ENCODE peak calls at places on chromosomes 2 and 18, in six cellular contexts. U is HAP-1; O is HCT116; K is SJSA1; I is lower lobe of right lung; F is CD8-positive, alpha-beta memory T cell. N is an unnamed sample.

GRCh38 chr2:62774555-62775366 is 69.2 kb downstream of the EHBP1 start:
- DNase-seq in I (no peak), F (peak; percentile 30), U (peak; percentile 69), K (peak; percentile 48), O (peak; percentile 49), N (peak; percentile 33)

GRCh38 chr18:65753520-65753919 is 2.7 kb downstream of the CDH7 start:
- DNase-seq in U (peak; percentile 77), I (no peak), K (no peak), F (no peak), O (no peak), N (no peak)

GRCh38 chr18:58046794-58047555 is 2.9 kb downstream of the NEDD4L start:
- DNase-seq in U (no peak), K (no peak), I (no peak), O (no peak), F (no peak), N (no peak)

GRCh38 chr2:79547568-79547967 is 34.7 kb downstream of the CTNNA2 start:
- DNase-seq in O (no peak), F (no peak), U (no peak), I (no peak), K (no peak), N (no peak)

GRCh38 chr2:200850512-200851256 is 13.8 kb downstream of the CLK1 start:
- DNase-seq in O (no peak), K (no peak), F (no peak), I (no peak), U (no peak), N (no peak)

GRCh38 chr2:230893881-230894781 is 29.4 kb downstream of the ITM2C start:
- DNase-seq in I (no peak), K (peak; percentile 25), U (no peak), F (peak; percentile 18), O (no peak), N (no peak)

GRCh38 chr2:171271380-171271779 is 110.7 kb upstream of the TLK1 start:
- DNase-seq in U (no peak), I (no peak), F (no peak), K (peak; percentile 13), O (no peak), N (no peak)

GRCh38 chr2:229346801-229347540 is 75.9 kb upstream of the PID1 start:
- DNase-seq in K (no peak), I (no peak), F (no peak), U (no peak), O (no peak), N (no peak)

GRCh38 chr18:33201509-33201926 is 239.0 kb downstream of the CCDC178 start:
- DNase-seq in K (peak; percentile 15), U (peak; percentile 41), I (no peak), F (no peak), O (no peak), N (no peak)

GRCh38 chr2:111244864-111245263 is 124.2 kb downstream of the BCL2L11 start:
- DNase-seq in I (no peak), K (no peak), U (no peak), O (no peak), F (no peak), N (no peak)

GRCh38 chr2:201130524-201131186 is 14.7 kb downstream of the CFLAR start:
- DNase-seq in F (peak; percentile 49), O (no peak), I (no peak), U (no peak), K (peak; percentile 86), N (peak; percentile 50)

GRCh38 chr2:12326449-12327190 is 390.1 kb upstream of the TRIB2 start:
- DNase-seq in F (no peak), O (no peak), I (no peak), K (no peak), U (no peak), N (no peak)

GRCh38 chr2:45668509-45668908 is 17.0 kb downstream of the PRKCE start:
- DNase-seq in K (no peak), I (no peak), F (no peak), O (no peak), U (no peak), N (no peak)

GRCh38 chr2:152335851-152336102 is 803 bp downstream of the FMNL2 start:
- DNase-seq in K (no peak), O (no peak), F (no peak), I (peak; percentile 48), U (no peak), N (no peak)

GRCh38 chr18:62759704-62760402 is 44.5 kb downstream of the PHLPP1 start:
- DNase-seq in K (no peak), I (no peak), F (no peak), U (no peak), O (no peak), N (peak; percentile 54)

GRCh38 chr2:36413218-36413617 is 57.6 kb downstream of the CRIM1 start:
- DNase-seq in U (no peak), O (no peak), K (peak; percentile 62), F (no peak), I (no peak), N (no peak)

GRCh38 chr2:63983986-63984605 is 35.1 kb downstream of the VPS54 start:
- DNase-seq in I (no peak), U (no peak), O (no peak), F (no peak), K (no peak), N (no peak)

GRCh38 chr2:88067598-88067997 is at the start of gene SMYD1:
- DNase-seq in I (no peak), K (no peak), O (no peak), F (no peak), U (no peak), N (no peak)

GRCh38 chr2:175676813-175677212 is 325.3 kb downstream of the LNPK start:
- DNase-seq in U (no peak), F (no peak), O (no peak), I (no peak), K (no peak), N (no peak)

GRCh38 chr2:25335204-25335603 is 6.5 kb downstream of the DNMT3A start:
- DNase-seq in K (no peak), I (no peak), O (no peak), F (no peak), U (no peak), N (no peak)

GRCh38 chr2:218745559-218746469 is 35.2 kb downstream of the TTLL4 start:
- DNase-seq in K (no peak), O (peak; percentile 12), U (no peak), F (no peak), I (no peak), N (no peak)

GRCh38 chr2:25936889-25937545 is 45.3 kb downstream of the KIF3C start:
- DNase-seq in O (no peak), U (peak; percentile 48), I (no peak), K (no peak), F (no peak), N (no peak)

GRCh38 chr18:60984496-60984895 is 348.7 kb upstream of the CDH20 start:
- DNase-seq in K (peak; percentile 65), U (no peak), I (no peak), F (no peak), O (no peak), N (no peak)

GRCh38 chr18:78145096-78145495 is 834.5 kb upstream of the SALL3 start:
- DNase-seq in O (no peak), I (no peak), U (no peak), F (no peak), K (no peak), N (no peak)

GRCh38 chr2:60867848-60868247 is 13.5 kb upstream of the REL start:
- DNase-seq in U (no peak), K (no peak), F (peak; percentile 44), I (no peak), O (no peak), N (no peak)

GRCh38 chr2:67856866-67857265 is 205.9 kb downstream of the C1D start:
- DNase-seq in K (no peak), O (no peak), F (no peak), I (no peak), U (no peak), N (no peak)

GRCh38 chr2:183148967-183149366 is 24.7 kb downstream of the NUP35 start:
- DNase-seq in K (peak; percentile 14), U (peak; percentile 55), F (no peak), O (no peak), I (no peak), N (no peak)

DNA sequence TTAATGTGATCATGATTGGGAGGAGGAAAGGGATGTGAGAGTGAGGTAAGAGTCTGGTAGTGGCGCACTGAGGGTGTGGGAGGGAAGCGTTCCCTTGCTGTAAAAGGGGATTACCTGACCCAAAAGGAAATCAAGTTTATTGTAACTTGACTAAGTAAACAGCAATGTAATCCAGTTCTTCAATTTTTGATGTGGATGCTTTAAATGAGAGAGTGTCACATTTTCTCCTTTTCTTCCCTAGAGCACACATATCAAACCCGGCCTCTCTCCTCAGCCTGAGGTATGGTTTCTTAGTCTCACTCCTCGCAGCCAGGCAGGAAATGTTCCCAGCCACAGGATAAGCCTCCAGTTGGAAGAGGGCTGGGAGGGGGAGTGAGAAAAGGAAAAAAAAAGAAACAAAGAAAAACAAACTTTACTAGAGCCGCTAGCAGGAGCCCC is 688 bp upstream of the ARHGAP28 start:
- DNase-seq in F (no peak), U (no peak), O (no peak), K (no peak), I (no peak), N (no peak)
- H3K4me3 ChIP-seq in F (no peak overlapping the region), U (no peak overlapping the region), O (no peak overlapping the region), K (peak overlapping the region; percentile 56), I (peak overlapping the region; percentile 60), N (peak overlapping the region; percentile 38)

GRCh38 chr2:153770359-153770991 is 101.2 kb upstream of the GALNT13 start:
- DNase-seq in O (peak; percentile 2), U (no peak), K (no peak), I (no peak), F (no peak), N (no peak)
- H3K9me3 ChIP-seq in O (peaks cover 3% of the 10 kb centered on the region), U (no peaks in the 10 kb centered on the region), K (peaks cover 5% of the 10 kb centered on the region), I (peaks cover 30% of the 10 kb centered on the region), F (peaks cover 17% of the 10 kb centered on the region), N (peaks cover 2% of the 10 kb centered on the region)

GRCh38 chr2:117933884-117934354 is 80.0 kb downstream of the CCDC93 start:
- DNase-seq in U (no peak), I (no peak), K (no peak), O (no peak), F (no peak), N (no peak)

GRCh38 chr2:117931266-117931665 is 82.6 kb downstream of the CCDC93 start:
- DNase-seq in K (no peak), I (no peak), O (no peak), F (no peak), U (no peak), N (no peak)

GRCh38 chr2:117931978-117932377 is 81.9 kb downstream of the CCDC93 start:
- DNase-seq in U (no peak), O (no peak), I (no peak), F (no peak), K (no peak), N (no peak)

GRCh38 chr2:117935436-117935835 is 78.4 kb downstream of the CCDC93 start:
- DNase-seq in O (no peak), I (no peak), U (no peak), F (no peak), K (no peak), N (no peak)

DNA sequence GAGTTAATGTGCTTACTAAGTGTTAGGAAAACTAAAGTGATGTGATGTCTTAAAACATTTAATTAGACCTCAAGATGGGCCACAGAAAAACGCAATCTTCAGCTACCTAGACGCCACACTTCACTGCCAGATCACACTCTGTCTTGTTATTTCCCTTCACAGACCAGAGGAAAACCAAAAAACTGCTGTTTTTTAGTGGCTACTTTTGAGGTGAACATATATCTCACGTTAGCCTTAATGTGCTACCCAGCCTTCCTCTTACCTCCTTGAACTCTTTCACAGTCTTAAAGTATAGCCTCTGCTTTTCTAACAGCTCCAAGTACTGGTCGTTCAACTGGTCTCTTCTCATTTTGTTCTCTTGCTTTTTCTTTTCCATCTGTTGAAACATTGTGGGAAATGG is 83.1 kb downstream of the CCDC93 start:
- DNase-seq in F (no peak), U (no peak), K (no peak), O (no peak), I (no peak), N (no peak)
- H3K36me3 ChIP-seq in F (peaks cover 59% of the 10 kb centered on the region), U (peaks cover 48% of the 10 kb centered on the region), K (peaks cover 57% of the 10 kb centered on the region), O (peaks cover 30% of the 10 kb centered on the region), I (peaks cover 68% of the 10 kb centered on the region), N (peaks cover 67% of the 10 kb centered on the region)

GRCh38 chr18:56890632-56891031 is 239.5 kb downstream of the WDR7 start:
- DNase-seq in O (no peak), F (no peak), I (no peak), K (peak; percentile 86), U (no peak), N (peak; percentile 39)
- H3K4me3 ChIP-seq in O (no peak overlapping the region), F (no peak overlapping the region), I (no peak overlapping the region), K (no peak overlapping the region), U (no peak overlapping the region), N (no peak overlapping the region)